ENCODE peak calls at places on chromosomes 1 and 21, in five cellular contexts. One of them, this sample, is unnamed.

GRCh38 chr1:36603461-36603860 is 120.7 kb upstream of the CSF3R start:
- DNase-seq in right lobe of liver: no peak
- DNase-seq in body of pancreas: no peak
- DNase-seq in fibroblast of pulmonary artery: no peak
- DNase-seq in left ventricle myocardium inferior: no peak
- DNase-seq in this sample: no peak

GRCh38 chr21:24225432-24225831 is 1381.8 kb downstream of the MRPL39 start:
- DNase-seq in right lobe of liver: no peak
- DNase-seq in body of pancreas: no peak
- DNase-seq in fibroblast of pulmonary artery: peak
- DNase-seq in left ventricle myocardium inferior: no peak
- DNase-seq in this sample: peak

GRCh38 chr1:29162476-29163138 is 19.1 kb downstream of the SRSF4 start:
- DNase-seq in right lobe of liver: no peak
- DNase-seq in body of pancreas: no peak
- DNase-seq in fibroblast of pulmonary artery: no peak
- DNase-seq in left ventricle myocardium inferior: peak
- DNase-seq in this sample: peak

GRCh38 chr1:28512058-28512611 is 6.3 kb downstream of the RCC1 start:
- DNase-seq in right lobe of liver: no peak
- DNase-seq in body of pancreas: no peak
- DNase-seq in fibroblast of pulmonary artery: no peak
- DNase-seq in left ventricle myocardium inferior: no peak
- DNase-seq in this sample: peak

GRCh38 chr1:55443175-55443933 is 228.2 kb upstream of the USP24 start:
- DNase-seq in right lobe of liver: no peak
- DNase-seq in body of pancreas: peak
- DNase-seq in fibroblast of pulmonary artery: peak
- DNase-seq in left ventricle myocardium inferior: peak
- DNase-seq in this sample: peak

GRCh38 chr1:29586215-29586614 is 349.9 kb downstream of the PTPRU start:
- DNase-seq in right lobe of liver: no peak
- DNase-seq in body of pancreas: no peak
- DNase-seq in fibroblast of pulmonary artery: no peak
- DNase-seq in left ventricle myocardium inferior: no peak
- DNase-seq in this sample: no peak

GRCh38 chr1:201356236-201356635 is 21.2 kb downstream of the TNNT2 start:
- DNase-seq in right lobe of liver: peak
- DNase-seq in body of pancreas: peak
- DNase-seq in fibroblast of pulmonary artery: no peak
- DNase-seq in left ventricle myocardium inferior: peak
- DNase-seq in this sample: no peak

GRCh38 chr21:38306407-38306806 is 49.6 kb downstream of the KCNJ15 start:
- DNase-seq in right lobe of liver: no peak
- DNase-seq in body of pancreas: no peak
- DNase-seq in fibroblast of pulmonary artery: peak
- DNase-seq in left ventricle myocardium inferior: no peak
- DNase-seq in this sample: peak

GRCh38 chr21:30408782-30409494 is 13.1 kb downstream of the KRTAP13-1 start:
- DNase-seq in right lobe of liver: no peak
- DNase-seq in body of pancreas: peak
- DNase-seq in fibroblast of pulmonary artery: peak
- DNase-seq in left ventricle myocardium inferior: no peak
- DNase-seq in this sample: peak

GRCh38 chr1:156844102-156844501 is 14.8 kb downstream of the INSRR start:
- DNase-seq in right lobe of liver: no peak
- DNase-seq in body of pancreas: no peak
- DNase-seq in fibroblast of pulmonary artery: no peak
- DNase-seq in left ventricle myocardium inferior: no peak
- DNase-seq in this sample: no peak

GRCh38 chr1:202438393-202439174 is 90.1 kb downstream of the PPP1R12B start:
- DNase-seq in right lobe of liver: no peak
- DNase-seq in body of pancreas: no peak
- DNase-seq in fibroblast of pulmonary artery: no peak
- DNase-seq in left ventricle myocardium inferior: no peak
- DNase-seq in this sample: no peak

GRCh38 chr1:220113136-220113695 is 19.3 kb downstream of the IARS2 start:
- DNase-seq in right lobe of liver: no peak
- DNase-seq in body of pancreas: no peak
- DNase-seq in fibroblast of pulmonary artery: peak
- DNase-seq in left ventricle myocardium inferior: no peak
- DNase-seq in this sample: peak

GRCh38 chr1:88284666-88285366 is 399.3 kb upstream of the PKN2 start:
- DNase-seq in right lobe of liver: no peak
- DNase-seq in body of pancreas: no peak
- DNase-seq in fibroblast of pulmonary artery: no peak
- DNase-seq in left ventricle myocardium inferior: no peak
- DNase-seq in this sample: no peak

GRCh38 chr1:45589861-45590260 is 6.0 kb downstream of the NASP start:
- DNase-seq in right lobe of liver: no peak
- DNase-seq in body of pancreas: no peak
- DNase-seq in fibroblast of pulmonary artery: no peak
- DNase-seq in left ventricle myocardium inferior: no peak
- DNase-seq in this sample: no peak

GRCh38 chr1:224333939-224334701 is 4.1 kb upstream of the NVL start:
- DNase-seq in right lobe of liver: no peak
- DNase-seq in body of pancreas: no peak
- DNase-seq in fibroblast of pulmonary artery: no peak
- DNase-seq in left ventricle myocardium inferior: no peak
- DNase-seq in this sample: peak

GRCh38 chr1:227004796-227005195 is 64.7 kb downstream of the COQ8A start:
- DNase-seq in right lobe of liver: no peak
- DNase-seq in body of pancreas: no peak
- DNase-seq in fibroblast of pulmonary artery: no peak
- DNase-seq in left ventricle myocardium inferior: no peak
- DNase-seq in this sample: no peak

GRCh38 chr1:213820362-213821149 is 167.2 kb upstream of the PROX1 start:
- DNase-seq in right lobe of liver: no peak
- DNase-seq in body of pancreas: peak
- DNase-seq in fibroblast of pulmonary artery: no peak
- DNase-seq in left ventricle myocardium inferior: no peak
- DNase-seq in this sample: no peak

GRCh38 chr1:169630006-169630405 is at the start of gene SELP:
- DNase-seq in right lobe of liver: no peak
- DNase-seq in body of pancreas: no peak
- DNase-seq in fibroblast of pulmonary artery: peak
- DNase-seq in left ventricle myocardium inferior: no peak
- DNase-seq in this sample: no peak

GRCh38 chr1:183070923-183071618 is 47.9 kb downstream of the LAMC1 start:
- DNase-seq in right lobe of liver: no peak
- DNase-seq in body of pancreas: no peak
- DNase-seq in fibroblast of pulmonary artery: peak
- DNase-seq in left ventricle myocardium inferior: no peak
- DNase-seq in this sample: peak

GRCh38 chr1:83929184-83929583 is 69.7 kb downstream of the TTLL7 start:
- DNase-seq in right lobe of liver: no peak
- DNase-seq in body of pancreas: no peak
- DNase-seq in fibroblast of pulmonary artery: peak
- DNase-seq in left ventricle myocardium inferior: no peak
- DNase-seq in this sample: peak

GRCh38 chr1:76302711-76303347 is 228.3 kb downstream of the ST6GALNAC3 start:
- DNase-seq in right lobe of liver: no peak
- DNase-seq in body of pancreas: no peak
- DNase-seq in fibroblast of pulmonary artery: no peak
- DNase-seq in left ventricle myocardium inferior: no peak
- DNase-seq in this sample: no peak

GRCh38 chr1:111719561-111720239 is 19.5 kb downstream of the INKA2 start:
- DNase-seq in right lobe of liver: no peak
- DNase-seq in body of pancreas: no peak
- DNase-seq in fibroblast of pulmonary artery: peak
- DNase-seq in left ventricle myocardium inferior: peak
- DNase-seq in this sample: peak

GRCh38 chr1:94316836-94317789 is 79.7 kb upstream of the ARHGAP29 start:
- DNase-seq in right lobe of liver: no peak
- DNase-seq in body of pancreas: peak
- DNase-seq in fibroblast of pulmonary artery: peak
- DNase-seq in left ventricle myocardium inferior: no peak
- DNase-seq in this sample: peak

GRCh38 chr1:3349161-3349967 is 105.1 kb upstream of the ARHGEF16 start:
- DNase-seq in right lobe of liver: no peak
- DNase-seq in body of pancreas: no peak
- DNase-seq in fibroblast of pulmonary artery: peak
- DNase-seq in left ventricle myocardium inferior: peak
- DNase-seq in this sample: no peak

GRCh38 chr21:31098576-31099005 is 60.3 kb upstream of the KRTAP19-8 start:
- DNase-seq in right lobe of liver: peak
- DNase-seq in body of pancreas: peak
- DNase-seq in fibroblast of pulmonary artery: peak
- DNase-seq in left ventricle myocardium inferior: peak
- DNase-seq in this sample: peak

GRCh38 chr1:2204384-2205190 is 10.0 kb upstream of the FAAP20 start:
- DNase-seq in right lobe of liver: peak
- DNase-seq in body of pancreas: peak
- DNase-seq in fibroblast of pulmonary artery: peak
- DNase-seq in left ventricle myocardium inferior: peak
- DNase-seq in this sample: peak

GRCh38 chr1:74571875-74572274 is 59.5 kb upstream of the LRRC53 start:
- DNase-seq in right lobe of liver: no peak
- DNase-seq in body of pancreas: no peak
- DNase-seq in fibroblast of pulmonary artery: no peak
- DNase-seq in left ventricle myocardium inferior: no peak
- DNase-seq in this sample: no peak

GRCh38 chr1:119409731-119410130 is 5.2 kb upstream of the HSD3B2 start:
- DNase-seq in right lobe of liver: no peak
- DNase-seq in body of pancreas: no peak
- DNase-seq in fibroblast of pulmonary artery: peak
- DNase-seq in left ventricle myocardium inferior: no peak
- DNase-seq in this sample: peak

GRCh38 chr21:43764576-43765495 is 11.3 kb downstream of the CSTB start:
- DNase-seq in right lobe of liver: no peak
- DNase-seq in body of pancreas: no peak
- DNase-seq in fibroblast of pulmonary artery: no peak
- DNase-seq in left ventricle myocardium inferior: no peak
- DNase-seq in this sample: peak

GRCh38 chr1:227892930-227893695 is 54.6 kb downstream of the WNT9A start:
- DNase-seq in right lobe of liver: peak
- DNase-seq in body of pancreas: peak
- DNase-seq in fibroblast of pulmonary artery: no peak
- DNase-seq in left ventricle myocardium inferior: no peak
- DNase-seq in this sample: no peak

GRCh38 chr1:56033321-56034037 is 545.9 kb downstream of the PLPP3 start:
- DNase-seq in right lobe of liver: no peak
- DNase-seq in body of pancreas: no peak
- DNase-seq in fibroblast of pulmonary artery: no peak
- DNase-seq in left ventricle myocardium inferior: no peak
- DNase-seq in this sample: no peak

GRCh38 chr1:57770236-57770635 is 346.4 kb upstream of the DAB1 start:
- DNase-seq in right lobe of liver: no peak
- DNase-seq in body of pancreas: no peak
- DNase-seq in fibroblast of pulmonary artery: no peak
- DNase-seq in left ventricle myocardium inferior: no peak
- DNase-seq in this sample: no peak

GRCh38 chr1:235557495-235557894 is 53.2 kb upstream of the B3GALNT2 start:
- DNase-seq in right lobe of liver: no peak
- DNase-seq in body of pancreas: no peak
- DNase-seq in fibroblast of pulmonary artery: no peak
- DNase-seq in left ventricle myocardium inferior: no peak
- DNase-seq in this sample: no peak

GRCh38 chr1:214551436-214552173 is at the start of gene PTPN14:
- DNase-seq in right lobe of liver: peak
- DNase-seq in body of pancreas: peak
- DNase-seq in fibroblast of pulmonary artery: peak
- DNase-seq in left ventricle myocardium inferior: peak
- DNase-seq in this sample: peak

GRCh38 chr21:42537106-42537742 is 23.6 kb downstream of the SLC37A1 start:
- DNase-seq in right lobe of liver: no peak
- DNase-seq in body of pancreas: no peak
- DNase-seq in fibroblast of pulmonary artery: peak
- DNase-seq in left ventricle myocardium inferior: no peak
- DNase-seq in this sample: no peak

GRCh38 chr21:42534901-42535378 is 21.3 kb downstream of the SLC37A1 start:
- DNase-seq in right lobe of liver: no peak
- DNase-seq in body of pancreas: no peak
- DNase-seq in fibroblast of pulmonary artery: no peak
- DNase-seq in left ventricle myocardium inferior: no peak
- DNase-seq in this sample: no peak

GRCh38 chr21:42534361-42534900 is 20.8 kb downstream of the SLC37A1 start:
- DNase-seq in right lobe of liver: no peak
- DNase-seq in body of pancreas: no peak
- DNase-seq in fibroblast of pulmonary artery: no peak
- DNase-seq in left ventricle myocardium inferior: no peak
- DNase-seq in this sample: no peak

GRCh38 chr21:42536601-42537000 is 22.9 kb downstream of the SLC37A1 start:
- DNase-seq in right lobe of liver: no peak
- DNase-seq in body of pancreas: no peak
- DNase-seq in fibroblast of pulmonary artery: no peak
- DNase-seq in left ventricle myocardium inferior: no peak
- DNase-seq in this sample: no peak

GRCh38 chr21:42535602-42536171 is 22.0 kb downstream of the SLC37A1 start:
- DNase-seq in right lobe of liver: peak
- DNase-seq in body of pancreas: no peak
- DNase-seq in fibroblast of pulmonary artery: no peak
- DNase-seq in left ventricle myocardium inferior: no peak
- DNase-seq in this sample: no peak
- H3K4me3 ChIP-seq in right lobe of liver: no peak
- H3K4me3 ChIP-seq in body of pancreas: no peak
- H3K4me3 ChIP-seq in fibroblast of pulmonary artery: no peak
- H3K4me3 ChIP-seq in left ventricle myocardium inferior: no peak
- H3K4me3 ChIP-seq in this sample: no peak

GRCh38 chr1:8862528-8862927 is 16.0 kb downstream of the ENO1 start:
- DNase-seq in right lobe of liver: no peak
- DNase-seq in body of pancreas: no peak
- DNase-seq in fibroblast of pulmonary artery: no peak
- DNase-seq in left ventricle myocardium inferior: no peak
- DNase-seq in this sample: no peak
- TF ChIP-seq CTCF in right lobe of liver: peak
- TF ChIP-seq CTCF in body of pancreas: peak
- TF ChIP-seq CTCF in fibroblast of pulmonary artery: peak
- TF ChIP-seq CTCF in left ventricle myocardium inferior: peak
- TF ChIP-seq CTCF in this sample: peak

GRCh38 chr1:38431669-38432376 is 385.2 kb upstream of the POU3F1 start:
- DNase-seq in right lobe of liver: no peak
- DNase-seq in body of pancreas: no peak
- DNase-seq in fibroblast of pulmonary artery: no peak
- DNase-seq in left ventricle myocardium inferior: no peak
- DNase-seq in this sample: no peak

GRCh38 chr1:38440402-38440801 is 393.8 kb upstream of the POU3F1 start:
- DNase-seq in right lobe of liver: no peak
- DNase-seq in body of pancreas: no peak
- DNase-seq in fibroblast of pulmonary artery: no peak
- DNase-seq in left ventricle myocardium inferior: no peak
- DNase-seq in this sample: no peak

GRCh38 chr1:38436006-38436405 is 389.4 kb upstream of the POU3F1 start:
- DNase-seq in right lobe of liver: no peak
- DNase-seq in body of pancreas: no peak
- DNase-seq in fibroblast of pulmonary artery: no peak
- DNase-seq in left ventricle myocardium inferior: no peak
- DNase-seq in this sample: no peak

GRCh38 chr1:38433097-38433722 is 386.6 kb upstream of the POU3F1 start:
- DNase-seq in right lobe of liver: no peak
- DNase-seq in body of pancreas: no peak
- DNase-seq in fibroblast of pulmonary artery: no peak
- DNase-seq in left ventricle myocardium inferior: no peak
- DNase-seq in this sample: no peak

GRCh38 chr1:38436749-38437148 is 390.2 kb upstream of the POU3F1 start:
- DNase-seq in right lobe of liver: no peak
- DNase-seq in body of pancreas: no peak
- DNase-seq in fibroblast of pulmonary artery: no peak
- DNase-seq in left ventricle myocardium inferior: no peak
- DNase-seq in this sample: no peak
- H3K4me3 ChIP-seq in right lobe of liver: no peak
- H3K4me3 ChIP-seq in body of pancreas: no peak
- H3K4me3 ChIP-seq in fibroblast of pulmonary artery: no peak
- H3K4me3 ChIP-seq in left ventricle myocardium inferior: no peak
- H3K4me3 ChIP-seq in this sample: no peak

GRCh38 chr21:28193189-28193588 is 799.5 kb downstream of the LTN1 start:
- DNase-seq in right lobe of liver: no peak
- DNase-seq in body of pancreas: no peak
- DNase-seq in fibroblast of pulmonary artery: peak
- DNase-seq in left ventricle myocardium inferior: no peak
- DNase-seq in this sample: no peak
- TF ChIP-seq CTCF in right lobe of liver: no peak
- TF ChIP-seq CTCF in body of pancreas: no peak
- TF ChIP-seq CTCF in fibroblast of pulmonary artery: peak
- TF ChIP-seq CTCF in left ventricle myocardium inferior: no peak
- TF ChIP-seq CTCF in this sample: peak

This sample was measured in cardiac fibroblast.